ENCODE peak calls at places on chromosomes 1 and 21, in seven cellular contexts. One of them, this sample, is unnamed.

GRCh38 chr1:247210062-247210385 is 38.2 kb upstream of the ZNF124 start:
- DNase-seq in prostate gland: no peak
- DNase-seq in A549: no peak
- DNase-seq in transverse colon: no peak
- DNase-seq in K562: no peak
- DNase-seq in ovary: no peak
- DNase-seq in adrenal gland: no peak
- DNase-seq in this sample: peak; percentile 76

GRCh38 chr1:159595006-159595405 is 7.4 kb downstream of the APCS start:
- DNase-seq in prostate gland: no peak
- DNase-seq in A549: no peak
- DNase-seq in transverse colon: no peak
- DNase-seq in K562: no peak
- DNase-seq in ovary: no peak
- DNase-seq in adrenal gland: no peak
- DNase-seq in this sample: no peak

GRCh38 chr1:150186789-150187559 is 37.3 kb downstream of the PLEKHO1 start:
- DNase-seq in prostate gland: no peak
- DNase-seq in A549: peak; percentile 62
- DNase-seq in transverse colon: no peak
- DNase-seq in K562: peak; percentile 62
- DNase-seq in ovary: no peak
- DNase-seq in adrenal gland: peak; percentile 49
- DNase-seq in this sample: peak; percentile 77

GRCh38 chr1:26922901-26923300 is 1.4 kb downstream of the NUDC start:
- DNase-seq in prostate gland: no peak
- DNase-seq in A549: no peak
- DNase-seq in transverse colon: no peak
- DNase-seq in K562: no peak
- DNase-seq in ovary: no peak
- DNase-seq in adrenal gland: no peak
- DNase-seq in this sample: no peak

GRCh38 chr1:68788762-68789161 is 291.9 kb upstream of the DEPDC1 start:
- DNase-seq in prostate gland: no peak
- DNase-seq in A549: no peak
- DNase-seq in transverse colon: no peak
- DNase-seq in K562: no peak
- DNase-seq in ovary: no peak
- DNase-seq in adrenal gland: no peak
- DNase-seq in this sample: no peak

GRCh38 chr1:166261511-166261910 is 94.7 kb upstream of the FAM78B start:
- DNase-seq in prostate gland: no peak
- DNase-seq in A549: no peak
- DNase-seq in transverse colon: no peak
- DNase-seq in K562: no peak
- DNase-seq in ovary: no peak
- DNase-seq in adrenal gland: no peak
- DNase-seq in this sample: no peak

GRCh38 chr1:11851171-11851570 is 3.6 kb upstream of the NPPA start:
- DNase-seq in prostate gland: no peak
- DNase-seq in A549: no peak
- DNase-seq in transverse colon: no peak
- DNase-seq in K562: no peak
- DNase-seq in ovary: no peak
- DNase-seq in adrenal gland: no peak
- DNase-seq in this sample: no peak

GRCh38 chr1:63868220-63868897 is 94.5 kb downstream of the ROR1 start:
- DNase-seq in prostate gland: no peak
- DNase-seq in A549: peak; percentile 16
- DNase-seq in transverse colon: no peak
- DNase-seq in K562: peak; percentile 5
- DNase-seq in ovary: no peak
- DNase-seq in adrenal gland: no peak
- DNase-seq in this sample: peak; percentile 4

GRCh38 chr21:35377505-35378090 is 328.5 kb upstream of the RUNX1 start:
- DNase-seq in prostate gland: no peak
- DNase-seq in A549: no peak
- DNase-seq in transverse colon: no peak
- DNase-seq in K562: no peak
- DNase-seq in ovary: no peak
- DNase-seq in adrenal gland: no peak
- DNase-seq in this sample: no peak

GRCh38 chr1:56355422-56355821 is 223.9 kb downstream of the PLPP3 start:
- DNase-seq in prostate gland: no peak
- DNase-seq in A549: no peak
- DNase-seq in transverse colon: no peak
- DNase-seq in K562: no peak
- DNase-seq in ovary: no peak
- DNase-seq in adrenal gland: no peak
- DNase-seq in this sample: no peak

GRCh38 chr1:204307334-204307883 is 52.3 kb downstream of the PLEKHA6 start:
- DNase-seq in prostate gland: peak; percentile 83
- DNase-seq in A549: no peak
- DNase-seq in transverse colon: no peak
- DNase-seq in K562: no peak
- DNase-seq in ovary: peak; percentile 65
- DNase-seq in adrenal gland: no peak
- DNase-seq in this sample: no peak

DNA sequence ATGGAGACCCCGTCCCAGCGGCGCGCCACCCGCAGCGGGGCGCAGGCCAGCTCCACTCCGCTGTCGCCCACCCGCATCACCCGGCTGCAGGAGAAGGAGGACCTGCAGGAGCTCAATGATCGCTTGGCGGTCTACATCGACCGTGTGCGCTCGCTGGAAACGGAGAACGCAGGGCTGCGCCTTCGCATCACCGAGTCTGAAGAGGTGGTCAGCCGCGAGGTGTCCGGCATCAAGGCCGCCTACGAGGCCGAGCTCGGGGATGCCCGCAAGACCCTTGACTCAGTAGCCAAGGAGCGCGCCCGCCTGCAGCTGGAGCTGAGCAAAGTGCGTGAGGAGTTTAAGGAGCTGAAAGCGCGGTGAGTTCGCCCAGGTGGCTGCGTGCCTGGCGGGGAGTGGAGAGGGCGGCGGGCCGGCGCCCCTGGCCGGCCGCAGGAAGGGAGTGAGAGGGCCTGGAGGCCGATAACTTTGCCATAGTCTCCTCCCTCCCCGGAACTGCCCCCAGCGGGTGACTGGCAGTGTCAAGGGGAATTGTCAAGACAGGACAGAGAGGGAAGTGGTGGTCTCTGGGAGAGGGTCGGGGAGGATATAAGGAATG is 505 bp downstream of the LMNA start:
- DNase-seq in prostate gland: no peak
- DNase-seq in A549: no peak
- DNase-seq in transverse colon: no peak
- DNase-seq in K562: peak; percentile 70
- DNase-seq in ovary: peak; percentile 60
- DNase-seq in adrenal gland: no peak
- DNase-seq in this sample: peak; percentile 69
- TF ChIP-seq POLR2A in prostate gland: peak; percentile 14
- TF ChIP-seq POLR2A in A549: no peak
- TF ChIP-seq POLR2A in transverse colon: peak; percentile 66
- TF ChIP-seq POLR2A in K562: peak; percentile 47
- TF ChIP-seq POLR2A in ovary: no peak
- TF ChIP-seq POLR2A in adrenal gland: peak; percentile 18
- TF ChIP-seq POLR2A in this sample: peak; percentile 53

GRCh38 chr1:61082336-61083013 is at the start of gene NFIA:
- DNase-seq in prostate gland: no peak
- DNase-seq in A549: peak; percentile 86
- DNase-seq in transverse colon: peak; percentile 75
- DNase-seq in K562: peak; percentile 42
- DNase-seq in ovary: peak; percentile 71
- DNase-seq in adrenal gland: peak; percentile 69
- DNase-seq in this sample: peak; percentile 79
- TF ChIP-seq POLR2A in prostate gland: no peak
- TF ChIP-seq POLR2A in A549: peak; percentile 27
- TF ChIP-seq POLR2A in transverse colon: peak; percentile 68
- TF ChIP-seq POLR2A in K562: peak; percentile 64
- TF ChIP-seq POLR2A in ovary: no peak
- TF ChIP-seq POLR2A in adrenal gland: no peak
- TF ChIP-seq POLR2A in this sample: peak; percentile 63

GRCh38 chr1:16217061-16217785 is 4.8 kb upstream of the ARHGEF19 start:
- DNase-seq in prostate gland: peak; percentile 99
- DNase-seq in A549: peak; percentile 96
- DNase-seq in transverse colon: peak; percentile 100
- DNase-seq in K562: peak; percentile 99
- DNase-seq in ovary: peak; percentile 99
- DNase-seq in adrenal gland: peak; percentile 99
- DNase-seq in this sample: peak; percentile 99
- TF ChIP-seq POLR2A in prostate gland: peak; percentile 83
- TF ChIP-seq POLR2A in A549: no peak
- TF ChIP-seq POLR2A in transverse colon: peak; percentile 68
- TF ChIP-seq POLR2A in K562: peak; percentile 46
- TF ChIP-seq POLR2A in ovary: peak; percentile 42
- TF ChIP-seq POLR2A in adrenal gland: no peak
- TF ChIP-seq POLR2A in this sample: peak; percentile 47

DNA sequence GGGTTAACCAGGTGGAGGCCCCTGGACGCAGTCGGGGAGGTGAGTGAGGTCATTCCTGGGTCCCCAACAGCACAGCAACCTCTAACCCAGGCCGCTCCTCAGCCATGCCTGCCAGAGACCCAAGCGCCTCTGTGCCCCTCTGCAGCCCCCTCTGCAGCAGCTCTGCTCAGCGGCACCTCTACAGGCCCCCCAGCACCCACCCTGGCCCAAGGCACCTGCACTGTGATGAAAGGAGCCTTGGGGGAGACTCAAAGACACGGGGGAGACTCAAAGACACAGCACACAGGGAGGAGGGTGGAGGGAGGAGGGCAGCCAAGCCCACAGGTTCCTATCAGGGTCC is 19.5 kb downstream of the WDR4 start:
- DNase-seq in prostate gland: no peak
- DNase-seq in A549: no peak
- DNase-seq in transverse colon: no peak
- DNase-seq in K562: no peak
- DNase-seq in ovary: no peak
- DNase-seq in adrenal gland: no peak
- DNase-seq in this sample: no peak
- TF ChIP-seq POLR2A in prostate gland: no peak
- TF ChIP-seq POLR2A in A549: no peak
- TF ChIP-seq POLR2A in transverse colon: no peak
- TF ChIP-seq POLR2A in K562: no peak
- TF ChIP-seq POLR2A in ovary: no peak
- TF ChIP-seq POLR2A in adrenal gland: no peak
- TF ChIP-seq POLR2A in this sample: no peak

GRCh38 chr1:168092566-168093355 is 44.0 kb downstream of the GPR161 start:
- DNase-seq in prostate gland: no peak
- DNase-seq in A549: peak; percentile 61
- DNase-seq in transverse colon: no peak
- DNase-seq in K562: no peak
- DNase-seq in ovary: no peak
- DNase-seq in adrenal gland: no peak
- DNase-seq in this sample: no peak

GRCh38 chr1:168091720-168092119 is 45.0 kb downstream of the GPR161 start:
- DNase-seq in prostate gland: no peak
- DNase-seq in A549: no peak
- DNase-seq in transverse colon: no peak
- DNase-seq in K562: no peak
- DNase-seq in ovary: no peak
- DNase-seq in adrenal gland: no peak
- DNase-seq in this sample: no peak

GRCh38 chr1:168092151-168092550 is 44.6 kb downstream of the GPR161 start:
- DNase-seq in prostate gland: no peak
- DNase-seq in A549: no peak
- DNase-seq in transverse colon: no peak
- DNase-seq in K562: no peak
- DNase-seq in ovary: peak; percentile 46
- DNase-seq in adrenal gland: no peak
- DNase-seq in this sample: no peak

GRCh38 chr1:168095476-168095875 is 41.3 kb downstream of the GPR161 start:
- DNase-seq in prostate gland: no peak
- DNase-seq in A549: no peak
- DNase-seq in transverse colon: no peak
- DNase-seq in K562: no peak
- DNase-seq in ovary: no peak
- DNase-seq in adrenal gland: no peak
- DNase-seq in this sample: no peak

GRCh38 chr1:168093616-168094015 is 43.1 kb downstream of the GPR161 start:
- DNase-seq in prostate gland: no peak
- DNase-seq in A549: no peak
- DNase-seq in transverse colon: no peak
- DNase-seq in K562: no peak
- DNase-seq in ovary: no peak
- DNase-seq in adrenal gland: no peak
- DNase-seq in this sample: no peak
- TF ChIP-seq POLR2A in prostate gland: no peak
- TF ChIP-seq POLR2A in A549: no peak
- TF ChIP-seq POLR2A in transverse colon: no peak
- TF ChIP-seq POLR2A in K562: no peak
- TF ChIP-seq POLR2A in ovary: no peak
- TF ChIP-seq POLR2A in adrenal gland: no peak
- TF ChIP-seq POLR2A in this sample: no peak

DNA sequence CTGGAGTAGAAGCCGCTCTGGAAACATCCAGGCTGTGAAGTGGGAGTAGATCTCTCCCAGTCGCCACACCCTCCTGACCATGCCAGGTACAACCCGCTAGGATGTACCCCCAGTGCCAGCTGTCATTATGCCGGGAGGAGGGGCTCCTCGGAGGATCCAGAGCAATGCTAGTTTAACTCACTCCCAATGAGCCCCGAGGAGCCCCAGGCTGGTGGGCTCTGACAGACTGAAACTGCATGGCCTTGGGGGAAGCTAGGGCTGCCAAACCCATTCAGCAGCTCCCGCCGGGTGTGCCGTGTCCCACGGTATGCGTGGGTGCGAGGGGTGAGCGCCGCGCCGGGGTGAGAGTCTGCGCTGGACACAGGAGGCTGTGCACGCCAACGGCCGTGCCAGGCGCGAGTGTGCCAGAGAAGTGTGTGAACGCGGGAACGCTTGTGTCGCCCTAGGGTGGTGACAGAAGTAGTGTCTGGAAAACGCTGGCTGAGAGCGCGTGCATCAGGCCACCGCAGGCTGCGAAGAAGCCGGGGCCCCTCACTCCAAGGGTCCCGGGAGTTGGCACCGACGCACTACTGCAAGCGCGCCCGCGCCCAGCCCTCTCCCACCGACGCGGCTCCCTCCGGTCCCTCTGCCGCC is 177.1 kb upstream of the EDN2 start:
- DNase-seq in prostate gland: peak; percentile 15
- DNase-seq in A549: no peak
- DNase-seq in transverse colon: no peak
- DNase-seq in K562: no peak
- DNase-seq in ovary: no peak
- DNase-seq in adrenal gland: no peak
- DNase-seq in this sample: no peak
- TF ChIP-seq POLR2A in prostate gland: no peak
- TF ChIP-seq POLR2A in A549: no peak
- TF ChIP-seq POLR2A in transverse colon: no peak
- TF ChIP-seq POLR2A in K562: no peak
- TF ChIP-seq POLR2A in ovary: no peak
- TF ChIP-seq POLR2A in adrenal gland: no peak
- TF ChIP-seq POLR2A in this sample: no peak

DNA sequence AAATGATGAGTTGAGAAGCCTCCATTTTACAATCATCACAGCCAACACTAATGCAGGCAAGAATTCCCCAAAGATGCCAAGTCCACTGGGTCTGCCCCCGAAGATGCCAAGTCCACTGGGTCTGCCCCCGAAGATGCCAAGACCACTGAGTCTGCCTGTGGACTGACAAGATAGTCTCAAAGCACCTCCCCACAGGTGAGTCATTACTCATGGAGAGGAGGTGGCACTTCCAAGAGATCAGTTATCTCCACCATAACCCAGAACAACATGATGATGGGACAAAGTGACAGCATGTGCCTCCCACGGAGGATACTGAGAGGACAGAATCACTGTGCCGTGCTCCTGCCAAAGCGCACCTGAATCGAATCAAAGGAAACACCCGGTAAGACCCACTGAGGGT is 4.8 kb downstream of the PTTG1IP start:
- DNase-seq in prostate gland: no peak
- DNase-seq in A549: no peak
- DNase-seq in transverse colon: no peak
- DNase-seq in K562: no peak
- DNase-seq in ovary: no peak
- DNase-seq in adrenal gland: no peak
- DNase-seq in this sample: no peak
- TF ChIP-seq POLR2A in prostate gland: no peak
- TF ChIP-seq POLR2A in A549: no peak
- TF ChIP-seq POLR2A in transverse colon: no peak
- TF ChIP-seq POLR2A in K562: no peak
- TF ChIP-seq POLR2A in ovary: no peak
- TF ChIP-seq POLR2A in adrenal gland: no peak
- TF ChIP-seq POLR2A in this sample: no peak

This sample was measured in erythroblast.